ENCODE peak calls at places on chromosomes 1 and 21, in nine cellular contexts. C is heart right ventricle; A is ovary; F is AG09309; U is lower leg skin; D is CD8-positive, alpha-beta memory T cell; K is A549; P is bronchial epithelial cell; G is cardiac fibroblast. X is an unnamed sample.

GRCh38 chr1:162822391-162823200 is 32.1 kb downstream of the HSD17B7 start:
- DNase-seq in C (peak; percentile 14), A (peak; percentile 57), F (no peak), U (no peak), D (peak; percentile 1), K (peak; percentile 25), P (no peak), G (no peak), X (no peak)

GRCh38 chr1:94623560-94624148 is 82.1 kb upstream of the F3 start:
- DNase-seq in C (no peak), A (peak; percentile 65), F (no peak), U (no peak), D (no peak), K (no peak), P (peak; percentile 94), G (no peak), X (no peak)

GRCh38 chr1:1610796-1611597 is 4.3 kb upstream of the MIB2 start:
- DNase-seq in C (no peak), A (peak; percentile 76), F (no peak), U (no peak), D (no peak), K (no peak), P (no peak), G (peak; percentile 23), X (no peak)

GRCh38 chr1:906532-907420 is 16.9 kb upstream of the SAMD11 start:
- DNase-seq in C (no peak), A (peak; percentile 33), F (no peak), U (peak; percentile 85), D (no peak), K (no peak), P (peak; percentile 70), G (peak; percentile 53), X (no peak)

GRCh38 chr1:19688041-19688842 is 23.6 kb downstream of the HTR6 start:
- DNase-seq in C (no peak), A (no peak), F (no peak), U (no peak), D (no peak), K (no peak), P (no peak), G (no peak), X (no peak)

GRCh38 chr1:194644528-194644927 is 1458.1 kb upstream of the B3GALT2 start:
- DNase-seq in C (no peak), A (no peak), F (no peak), U (no peak), D (no peak), K (no peak), P (peak; percentile 2), G (no peak), X (no peak)

GRCh38 chr21:43731476-43731875 is 12.5 kb downstream of the PDXK start:
- DNase-seq in C (no peak), A (no peak), F (no peak), U (no peak), D (no peak), K (no peak), P (no peak), G (no peak), X (no peak)

GRCh38 chr1:174230399-174230798 is 71.1 kb downstream of the RABGAP1L start:
- DNase-seq in C (no peak), A (no peak), F (no peak), U (no peak), D (no peak), K (no peak), P (no peak), G (no peak), X (no peak)

GRCh38 chr1:221897312-221897711 is 155.4 kb upstream of the DUSP10 start:
- DNase-seq in C (no peak), A (no peak), F (peak; percentile 54), U (no peak), D (no peak), K (no peak), P (peak; percentile 30), G (no peak), X (no peak)

GRCh38 chr1:8671313-8671917 is 146.0 kb downstream of the RERE start:
- DNase-seq in C (no peak), A (no peak), F (peak; percentile 41), U (no peak), D (no peak), K (peak; percentile 64), P (peak; percentile 64), G (peak; percentile 88), X (no peak)

GRCh38 chr1:243393093-243393492 is 137.3 kb downstream of the SDCCAG8 start:
- DNase-seq in C (no peak), A (no peak), F (no peak), U (no peak), D (no peak), K (no peak), P (no peak), G (no peak), X (no peak)

GRCh38 chr21:17257784-17258183 is 255.1 kb upstream of the CXADR start:
- DNase-seq in C (no peak), A (no peak), F (no peak), U (no peak), D (no peak), K (no peak), P (peak; percentile 54), G (no peak), X (no peak)

GRCh38 chr21:42672699-42673458 is 19.5 kb downstream of the PDE9A start:
- DNase-seq in C (no peak), A (no peak), F (no peak), U (no peak), D (no peak), K (no peak), P (peak; percentile 78), G (peak; percentile 9), X (no peak)

GRCh38 chr21:42673633-42674328 is 20.4 kb downstream of the PDE9A start:
- DNase-seq in C (no peak), A (no peak), F (no peak), U (no peak), D (no peak), K (no peak), P (no peak), G (no peak), X (no peak)

GRCh38 chr21:42675403-42675802 is 22.0 kb downstream of the PDE9A start:
- DNase-seq in C (no peak), A (no peak), F (no peak), U (no peak), D (no peak), K (no peak), P (no peak), G (no peak), X (no peak)

GRCh38 chr21:42676799-42677198 is 23.4 kb downstream of the PDE9A start:
- DNase-seq in C (no peak), A (no peak), F (no peak), U (no peak), D (no peak), K (no peak), P (no peak), G (no peak), X (no peak)

DNA sequence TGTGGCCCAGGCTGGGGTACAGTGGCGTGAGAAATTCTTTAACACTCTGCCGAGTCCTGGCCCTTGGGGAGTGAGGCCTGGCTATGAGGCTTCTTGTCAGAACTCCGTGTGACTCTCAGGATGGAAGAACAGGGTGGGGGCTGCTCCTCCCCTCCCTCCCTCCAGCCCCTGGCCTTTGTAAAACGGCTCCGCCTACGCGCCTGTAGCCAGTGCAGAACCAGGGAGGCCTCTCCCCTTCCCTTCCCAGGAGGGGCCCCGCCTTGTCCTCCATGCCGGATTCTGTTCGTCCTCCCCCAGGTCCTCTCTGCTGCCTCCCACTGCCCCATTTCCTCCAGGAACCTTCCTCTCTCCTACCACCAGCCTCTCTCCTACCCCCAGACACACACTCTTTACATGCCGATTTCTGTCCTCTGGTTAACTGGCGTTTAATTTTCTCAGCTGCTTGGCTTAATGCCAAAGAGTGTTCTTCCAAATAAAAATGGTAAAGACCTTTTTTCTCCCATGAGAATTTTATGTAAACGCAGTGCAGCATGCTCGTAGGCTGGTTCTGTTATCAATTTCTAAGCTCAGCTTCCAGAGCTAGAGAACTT is 21.0 kb downstream of the PDE9A start:
- DNase-seq in C (peak; percentile 72), A (peak; percentile 85), F (no peak), U (no peak), D (no peak), K (no peak), P (no peak), G (peak; percentile 15), X (no peak)
- H3K4me3 ChIP-seq in C (peak overlapping the region; percentile 16), A (peak overlapping the region; percentile 4), F (no peak overlapping the region), U (no peak overlapping the region), D (no peak overlapping the region), K (no peak overlapping the region), P (no peak overlapping the region), G (no peak overlapping the region), X (no peak overlapping the region)

DNA sequence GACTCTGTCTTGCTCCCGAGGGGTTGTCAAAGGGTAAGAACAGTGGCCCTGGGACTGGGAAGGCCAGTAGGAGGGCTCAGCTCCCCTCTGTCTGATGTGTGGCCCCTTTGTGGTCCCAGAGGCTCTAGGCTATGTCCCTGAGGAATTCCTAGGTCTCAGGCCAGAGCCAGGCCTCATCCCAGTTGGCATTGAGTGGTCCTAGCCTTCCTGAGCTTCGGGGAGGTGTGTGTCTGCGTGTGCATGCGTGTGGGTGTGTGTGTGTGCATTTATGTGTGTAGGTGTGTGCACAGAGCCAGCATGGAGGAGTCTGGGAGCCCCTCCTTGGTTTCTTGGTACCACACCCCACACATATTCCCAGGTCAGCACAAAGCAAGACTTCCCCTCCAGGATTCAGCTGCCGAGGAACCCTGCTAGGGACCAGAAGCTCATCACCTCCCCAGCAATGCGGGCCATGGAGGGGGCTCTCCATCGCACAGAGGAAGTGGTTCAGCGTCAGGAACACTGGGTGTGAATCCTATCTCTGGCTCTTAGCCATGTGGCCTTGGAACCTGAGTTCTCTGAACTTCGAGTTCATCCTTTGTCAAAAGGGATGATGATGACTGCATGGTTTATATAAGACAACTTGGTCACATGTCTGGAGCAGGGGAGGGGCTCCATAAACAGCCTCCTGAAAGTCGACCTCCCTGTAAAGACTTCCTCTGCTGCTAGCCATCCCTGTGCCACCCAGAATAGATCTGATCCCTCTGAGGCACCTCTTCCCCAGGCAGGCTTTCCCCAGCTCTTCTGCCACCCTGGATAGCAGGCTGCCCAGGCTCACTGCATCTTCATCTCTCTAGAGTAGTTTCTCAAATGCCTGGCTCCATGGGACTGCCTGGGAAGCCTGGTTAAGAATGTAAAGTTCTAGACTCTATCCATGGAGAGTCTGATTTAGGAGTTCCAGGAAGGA is 8.3 kb upstream of the EPS8L3 start:
- DNase-seq in C (peak; percentile 9), A (peak; percentile 42), F (no peak), U (no peak), D (no peak), K (no peak), P (no peak), G (no peak), X (peak; percentile 18)
- H3K4me3 ChIP-seq in C (no peak overlapping the region), A (no peak overlapping the region), F (no peak overlapping the region), U (no peak overlapping the region), D (no peak overlapping the region), K (no peak overlapping the region), P (no peak overlapping the region), G (no peak overlapping the region), X (no peak overlapping the region)

GRCh38 chr1:99647460-99647859 is 1.5 kb downstream of the PALMD start:
- DNase-seq in C (no peak), A (no peak), F (no peak), U (no peak), D (no peak), K (no peak), P (peak; percentile 37), G (peak; percentile 49), X (no peak)
- H3K4me3 ChIP-seq in C (peak overlapping the region; percentile 58), A (peak overlapping the region; percentile 31), F (no peak overlapping the region), U (peak overlapping the region; percentile 14), D (no peak overlapping the region), K (no peak overlapping the region), P (peak overlapping the region; percentile 57), G (peak overlapping the region; percentile 14), X (no peak overlapping the region)

DNA sequence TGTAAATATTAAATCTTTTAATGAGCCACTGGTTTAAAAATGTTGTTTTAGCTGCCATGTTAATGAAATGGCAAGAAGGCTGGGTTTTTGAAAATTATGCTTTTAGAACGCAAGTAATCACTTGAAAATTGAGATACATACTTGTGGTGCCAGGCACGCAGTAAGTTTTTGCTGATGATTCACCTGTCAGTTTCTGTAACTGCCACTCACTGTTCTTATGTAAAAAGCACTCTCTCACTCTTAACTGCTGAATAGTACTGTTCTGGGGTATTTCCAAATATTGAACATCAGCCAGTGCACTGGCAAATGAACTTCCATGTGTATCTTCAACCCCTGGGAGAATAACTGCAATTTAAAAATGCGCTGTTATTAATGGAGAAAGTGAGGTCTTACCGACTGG is 17.9 kb downstream of the LGALS8 start:
- DNase-seq in C (no peak), A (no peak), F (no peak), U (no peak), D (no peak), K (no peak), P (no peak), G (no peak), X (no peak)
- H3K4me3 ChIP-seq in C (no peak overlapping the region), A (no peak overlapping the region), F (no peak overlapping the region), U (no peak overlapping the region), D (no peak overlapping the region), K (no peak overlapping the region), P (no peak overlapping the region), G (no peak overlapping the region), X (no peak overlapping the region)